ENCODE peak calls at places on chromosomes 3 and 15, in seven cellular contexts. One of them, this sample, is unnamed.

GRCh38 chr3:71582612-71583568 is 638 bp downstream of the FOXP1 start:
- DNase-seq in GM12865: peak; percentile 32
- DNase-seq in IMR-90: peak; percentile 31
- DNase-seq in choroid plexus epithelial cell: peak; percentile 69
- DNase-seq in cardiac fibroblast: peak; percentile 46
- DNase-seq in kidney: peak; percentile 91
- DNase-seq in sigmoid colon: peak; percentile 88
- DNase-seq in this sample: peak; percentile 48

GRCh38 chr3:123421353-123422174 is 27.3 kb downstream of the ADCY5 start:
- DNase-seq in kidney: peak; percentile 86
- DNase-seq in GM12865: peak; percentile 5
- DNase-seq in sigmoid colon: no peak
- DNase-seq in choroid plexus epithelial cell: peak; percentile 62
- DNase-seq in IMR-90: no peak
- DNase-seq in cardiac fibroblast: peak; percentile 12
- DNase-seq in this sample: no peak

GRCh38 chr3:65988440-65988839 is 50.3 kb downstream of the MAGI1 start:
- DNase-seq in kidney: no peak
- DNase-seq in choroid plexus epithelial cell: no peak
- DNase-seq in GM12865: no peak
- DNase-seq in IMR-90: no peak
- DNase-seq in sigmoid colon: no peak
- DNase-seq in cardiac fibroblast: no peak
- DNase-seq in this sample: no peak

GRCh38 chr3:124275421-124275820 is 283.5 kb upstream of the ROPN1 start:
- DNase-seq in IMR-90: no peak
- DNase-seq in cardiac fibroblast: peak; percentile 23
- DNase-seq in sigmoid colon: peak; percentile 75
- DNase-seq in choroid plexus epithelial cell: no peak
- DNase-seq in GM12865: no peak
- DNase-seq in kidney: peak; percentile 86
- DNase-seq in this sample: no peak

GRCh38 chr3:2274531-2274930 is 175.9 kb downstream of the CNTN4 start:
- DNase-seq in IMR-90: no peak
- DNase-seq in kidney: no peak
- DNase-seq in cardiac fibroblast: no peak
- DNase-seq in GM12865: no peak
- DNase-seq in sigmoid colon: no peak
- DNase-seq in choroid plexus epithelial cell: no peak
- DNase-seq in this sample: no peak

GRCh38 chr15:66724732-66725467 is 22.9 kb downstream of the SMAD6 start:
- DNase-seq in sigmoid colon: no peak
- DNase-seq in GM12865: no peak
- DNase-seq in choroid plexus epithelial cell: no peak
- DNase-seq in IMR-90: no peak
- DNase-seq in cardiac fibroblast: no peak
- DNase-seq in kidney: peak; percentile 37
- DNase-seq in this sample: peak; percentile 78

GRCh38 chr15:91553455-91553854 is 300.1 kb upstream of the SLCO3A1 start:
- DNase-seq in cardiac fibroblast: no peak
- DNase-seq in IMR-90: no peak
- DNase-seq in kidney: no peak
- DNase-seq in GM12865: no peak
- DNase-seq in choroid plexus epithelial cell: no peak
- DNase-seq in sigmoid colon: no peak
- DNase-seq in this sample: no peak

GRCh38 chr15:75178171-75178937 is 23.3 kb upstream of the C15orf39 start:
- DNase-seq in GM12865: no peak
- DNase-seq in choroid plexus epithelial cell: peak; percentile 30
- DNase-seq in cardiac fibroblast: no peak
- DNase-seq in kidney: peak; percentile 85
- DNase-seq in IMR-90: no peak
- DNase-seq in sigmoid colon: peak; percentile 83
- DNase-seq in this sample: no peak

GRCh38 chr3:43071313-43071893 is 34.5 kb downstream of the POMGNT2 start:
- DNase-seq in IMR-90: no peak
- DNase-seq in choroid plexus epithelial cell: peak; percentile 7
- DNase-seq in kidney: no peak
- DNase-seq in sigmoid colon: no peak
- DNase-seq in cardiac fibroblast: peak; percentile 4
- DNase-seq in GM12865: no peak
- DNase-seq in this sample: no peak

GRCh38 chr15:64009798-64010241 is 36.5 kb downstream of the DAPK2 start:
- DNase-seq in sigmoid colon: no peak
- DNase-seq in kidney: no peak
- DNase-seq in choroid plexus epithelial cell: peak; percentile 19
- DNase-seq in GM12865: peak; percentile 90
- DNase-seq in IMR-90: peak; percentile 16
- DNase-seq in cardiac fibroblast: peak; percentile 52
- DNase-seq in this sample: peak; percentile 22

GRCh38 chr3:58565621-58566397 is 11.4 kb downstream of the FAM107A start:
- DNase-seq in choroid plexus epithelial cell: no peak
- DNase-seq in sigmoid colon: no peak
- DNase-seq in kidney: peak; percentile 48
- DNase-seq in GM12865: no peak
- DNase-seq in IMR-90: no peak
- DNase-seq in cardiac fibroblast: no peak
- DNase-seq in this sample: no peak

GRCh38 chr15:80323285-80323684 is 71.3 kb upstream of the CTXND1 start:
- DNase-seq in cardiac fibroblast: peak; percentile 3
- DNase-seq in kidney: no peak
- DNase-seq in IMR-90: no peak
- DNase-seq in GM12865: no peak
- DNase-seq in sigmoid colon: no peak
- DNase-seq in choroid plexus epithelial cell: no peak
- DNase-seq in this sample: no peak
- TF ChIP-seq CTCF in cardiac fibroblast: peak; percentile 25
- TF ChIP-seq CTCF in kidney: no peak
- TF ChIP-seq CTCF in IMR-90: no peak
- TF ChIP-seq CTCF in GM12865: no peak
- TF ChIP-seq CTCF in sigmoid colon: no peak
- TF ChIP-seq CTCF in choroid plexus epithelial cell: peak; percentile 28
- TF ChIP-seq CTCF in this sample: peak; percentile 29

GRCh38 chr15:90230071-90230494 is 3.7 kb downstream of the CIB1 start:
- DNase-seq in IMR-90: no peak
- DNase-seq in choroid plexus epithelial cell: no peak
- DNase-seq in GM12865: no peak
- DNase-seq in cardiac fibroblast: no peak
- DNase-seq in kidney: no peak
- DNase-seq in sigmoid colon: no peak
- DNase-seq in this sample: no peak

GRCh38 chr15:90232941-90233700 is 620 bp downstream of the CIB1 start:
- DNase-seq in sigmoid colon: peak; percentile 83
- DNase-seq in choroid plexus epithelial cell: peak; percentile 45
- DNase-seq in kidney: peak; percentile 91
- DNase-seq in IMR-90: peak; percentile 26
- DNase-seq in GM12865: peak; percentile 79
- DNase-seq in cardiac fibroblast: peak; percentile 50
- DNase-seq in this sample: peak; percentile 52

GRCh38 chr15:90230610-90231009 is 3.1 kb downstream of the CIB1 start:
- DNase-seq in sigmoid colon: no peak
- DNase-seq in choroid plexus epithelial cell: no peak
- DNase-seq in cardiac fibroblast: no peak
- DNase-seq in kidney: no peak
- DNase-seq in GM12865: no peak
- DNase-seq in IMR-90: no peak
- DNase-seq in this sample: no peak

GRCh38 chr15:90232196-90232595 is 1.5 kb downstream of the CIB1 start:
- DNase-seq in IMR-90: no peak
- DNase-seq in choroid plexus epithelial cell: no peak
- DNase-seq in GM12865: peak; percentile 51
- DNase-seq in kidney: no peak
- DNase-seq in sigmoid colon: no peak
- DNase-seq in cardiac fibroblast: peak; percentile 24
- DNase-seq in this sample: no peak

DNA sequence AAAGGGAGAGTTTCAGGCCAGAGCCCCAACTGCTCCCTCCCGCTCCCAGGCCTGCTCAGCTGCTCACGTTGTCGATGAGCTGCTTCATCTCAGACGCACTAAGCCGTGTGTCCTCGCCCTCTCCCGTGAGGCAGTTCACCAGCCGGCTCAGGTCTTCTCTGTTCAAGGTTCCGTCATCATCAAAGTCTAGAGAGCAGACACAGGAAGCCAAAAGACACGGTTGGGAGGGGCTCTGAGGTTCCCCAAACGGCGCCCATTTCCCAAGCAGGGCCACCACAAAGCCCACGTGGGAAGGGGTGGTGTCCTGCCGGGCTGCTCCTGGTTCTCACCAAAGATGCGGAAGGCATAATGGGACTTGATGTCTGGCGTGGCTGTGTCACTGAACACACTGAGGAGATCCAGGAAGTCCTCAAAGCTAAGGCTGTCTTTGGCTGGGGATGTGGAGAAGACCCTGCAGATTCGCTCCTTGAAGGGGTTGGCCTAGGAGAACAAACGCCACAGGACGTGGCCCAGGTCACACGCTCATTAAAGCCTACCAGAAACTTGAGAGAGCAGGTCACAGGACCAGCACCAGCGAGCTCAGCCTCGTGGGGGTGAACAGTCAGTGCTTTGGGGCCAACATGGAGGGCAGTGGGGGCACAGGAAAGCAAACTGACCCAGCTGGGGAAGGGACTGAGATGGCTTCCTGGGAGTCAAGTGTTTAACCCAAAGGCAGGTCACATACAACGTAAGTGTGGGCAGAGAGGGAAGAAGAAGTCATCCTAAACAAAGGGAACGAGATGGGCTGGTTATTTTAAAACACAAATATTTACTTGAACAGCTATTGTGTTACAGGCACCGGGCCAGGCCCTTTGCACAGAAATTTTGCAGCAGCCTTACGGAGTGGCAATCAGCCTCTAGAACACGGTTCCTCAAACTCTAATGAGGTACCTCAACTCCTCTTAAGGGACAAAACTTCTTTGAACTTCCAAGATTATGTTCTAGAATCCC is 2.4 kb downstream of the CIB1 start:
- DNase-seq in GM12865: peak; percentile 85
- DNase-seq in IMR-90: no peak
- DNase-seq in sigmoid colon: peak; percentile 69
- DNase-seq in choroid plexus epithelial cell: no peak
- DNase-seq in cardiac fibroblast: no peak
- DNase-seq in kidney: peak; percentile 80
- DNase-seq in this sample: no peak
- H3K4me3 ChIP-seq in GM12865: peak overlapping the region; percentile 67
- H3K4me3 ChIP-seq in IMR-90: no peak overlapping the region
- H3K4me3 ChIP-seq in sigmoid colon: no peak overlapping the region
- H3K4me3 ChIP-seq in choroid plexus epithelial cell: no peak overlapping the region
- H3K4me3 ChIP-seq in cardiac fibroblast: no peak overlapping the region
- H3K4me3 ChIP-seq in kidney: peak overlapping the region; percentile 56
- H3K4me3 ChIP-seq in this sample: no peak overlapping the region

DNA sequence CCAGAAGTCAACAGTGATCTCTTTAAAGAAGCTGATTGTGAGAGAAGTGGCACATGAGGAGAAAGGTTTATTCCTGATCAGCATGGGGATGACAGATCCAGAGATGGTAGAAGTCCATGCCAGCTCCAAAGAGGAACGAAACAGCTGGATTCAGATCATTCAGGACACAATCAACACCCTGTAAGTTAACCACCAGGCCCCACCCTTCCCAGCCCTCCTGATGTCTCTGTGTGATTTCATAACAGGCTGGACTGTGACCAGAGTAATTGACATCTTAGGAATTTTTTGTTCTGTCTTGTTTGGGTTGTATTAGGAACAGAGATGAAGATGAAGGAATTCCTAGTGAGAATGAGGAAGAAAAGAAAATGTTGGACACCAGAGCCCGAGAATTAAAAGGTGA is 67.7 kb downstream of the KLHL25 start:
- DNase-seq in IMR-90: no peak
- DNase-seq in choroid plexus epithelial cell: peak; percentile 75
- DNase-seq in kidney: no peak
- DNase-seq in cardiac fibroblast: peak; percentile 53
- DNase-seq in GM12865: no peak
- DNase-seq in sigmoid colon: peak; percentile 81
- DNase-seq in this sample: peak; percentile 52
- TF ChIP-seq CTCF in IMR-90: no peak
- TF ChIP-seq CTCF in choroid plexus epithelial cell: no peak
- TF ChIP-seq CTCF in kidney: no peak
- TF ChIP-seq CTCF in cardiac fibroblast: no peak
- TF ChIP-seq CTCF in GM12865: no peak
- TF ChIP-seq CTCF in sigmoid colon: no peak
- TF ChIP-seq CTCF in this sample: no peak

DNA sequence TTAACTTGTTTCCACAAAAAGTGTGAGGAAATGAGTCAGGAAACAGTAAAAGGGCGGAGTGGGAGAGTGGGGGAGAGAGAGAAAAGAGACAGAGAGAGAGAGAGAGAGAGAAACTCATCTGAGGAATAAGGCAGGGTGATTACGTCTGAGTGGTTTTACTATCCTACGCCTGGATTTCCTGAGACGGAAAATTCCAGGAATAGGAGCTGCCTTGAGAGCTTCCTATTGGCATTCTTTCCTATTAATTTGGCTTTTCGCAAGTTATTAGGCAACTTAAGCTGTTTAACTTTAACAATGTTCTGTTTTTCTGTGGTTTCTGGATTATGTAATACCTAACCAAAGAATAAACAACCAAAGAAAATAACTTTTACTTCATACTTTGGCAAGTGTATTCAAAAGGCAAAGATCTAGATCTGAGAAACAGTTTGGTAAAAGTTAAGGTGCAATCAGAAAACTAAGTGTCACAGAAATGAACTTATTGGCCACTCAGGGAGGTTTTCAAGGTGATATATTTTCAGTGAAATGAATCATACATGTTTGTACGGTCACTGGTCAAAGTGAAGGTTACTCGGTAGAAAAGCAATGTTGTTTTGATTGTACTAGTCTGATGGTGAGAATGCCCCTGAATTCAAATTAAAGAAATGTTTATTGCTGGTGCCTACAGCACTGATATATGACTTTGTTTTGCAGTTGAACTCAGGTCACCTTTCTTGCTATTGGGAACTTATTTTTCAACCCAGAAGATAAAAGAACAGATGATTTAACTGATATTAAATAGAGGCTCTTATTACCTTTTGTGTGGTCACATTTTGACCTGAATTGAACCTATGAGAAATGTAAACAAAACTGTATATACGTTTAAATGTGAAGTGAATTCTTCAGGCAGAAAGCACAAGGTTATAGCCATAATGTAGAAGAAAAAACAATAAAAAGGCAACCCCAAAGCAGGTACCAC is 39.9 kb upstream of the TNFSF10 start:
- DNase-seq in sigmoid colon: peak; percentile 74
- DNase-seq in GM12865: peak; percentile 13
- DNase-seq in choroid plexus epithelial cell: peak; percentile 88
- DNase-seq in cardiac fibroblast: peak; percentile 93
- DNase-seq in IMR-90: peak; percentile 86
- DNase-seq in kidney: no peak
- DNase-seq in this sample: peak; percentile 96
- H3K4me3 ChIP-seq in sigmoid colon: peak overlapping the region; percentile 15
- H3K4me3 ChIP-seq in GM12865: no peak overlapping the region
- H3K4me3 ChIP-seq in choroid plexus epithelial cell: peak overlapping the region; percentile 28
- H3K4me3 ChIP-seq in cardiac fibroblast: no peak overlapping the region
- H3K4me3 ChIP-seq in IMR-90: no peak overlapping the region
- H3K4me3 ChIP-seq in kidney: peak overlapping the region; percentile 3
- H3K4me3 ChIP-seq in this sample: no peak overlapping the region

This sample was measured in fibroblast of the aortic adventitia.